ENCODE peak calls at places on chromosomes 2 and 18, in four cellular contexts. One of them, this sample, is unnamed.

GRCh38 chr2:234869969-234870368 is 81.8 kb upstream of the SH3BP4 start:
- DNase-seq in neural progenitor cell: no peak
- DNase-seq in PC-3: no peak
- DNase-seq in OCI-LY7: no peak
- DNase-seq in this sample: no peak

GRCh38 chr2:198314559-198315153 is 510.3 kb downstream of the PLCL1 start:
- DNase-seq in neural progenitor cell: peak; percentile 71
- DNase-seq in PC-3: peak; percentile 57
- DNase-seq in OCI-LY7: peak; percentile 82
- DNase-seq in this sample: peak; percentile 68

GRCh38 chr2:54642684-54643430 is 80.6 kb upstream of the EML6 start:
- DNase-seq in neural progenitor cell: no peak
- DNase-seq in PC-3: no peak
- DNase-seq in OCI-LY7: no peak
- DNase-seq in this sample: no peak

GRCh38 chr2:163077241-163077640 is 238.7 kb upstream of the KCNH7 start:
- DNase-seq in neural progenitor cell: peak; percentile 43
- DNase-seq in PC-3: no peak
- DNase-seq in OCI-LY7: no peak
- DNase-seq in this sample: no peak

GRCh38 chr18:45106331-45106774 is 425.7 kb downstream of the SETBP1 start:
- DNase-seq in neural progenitor cell: no peak
- DNase-seq in PC-3: peak; percentile 3
- DNase-seq in OCI-LY7: peak; percentile 76
- DNase-seq in this sample: no peak

GRCh38 chr2:24886640-24887324 is 33.3 kb downstream of the ADCY3 start:
- DNase-seq in neural progenitor cell: no peak
- DNase-seq in PC-3: no peak
- DNase-seq in OCI-LY7: no peak
- DNase-seq in this sample: no peak

GRCh38 chr2:48961009-48961408 is 193.3 kb downstream of the FSHR start:
- DNase-seq in neural progenitor cell: no peak
- DNase-seq in PC-3: no peak
- DNase-seq in OCI-LY7: no peak
- DNase-seq in this sample: no peak

GRCh38 chr2:98730053-98730850 is 680 bp downstream of the MGAT4A start:
- DNase-seq in neural progenitor cell: peak; percentile 58
- DNase-seq in PC-3: peak; percentile 53
- DNase-seq in OCI-LY7: peak; percentile 74
- DNase-seq in this sample: peak; percentile 55

GRCh38 chr2:58240938-58241755 is at the start of gene FANCL:
- DNase-seq in neural progenitor cell: peak; percentile 94
- DNase-seq in PC-3: peak; percentile 90
- DNase-seq in OCI-LY7: peak; percentile 90
- DNase-seq in this sample: peak; percentile 95

GRCh38 chr2:164642946-164643555 is 21.8 kb upstream of the GRB14 start:
- DNase-seq in neural progenitor cell: no peak
- DNase-seq in PC-3: no peak
- DNase-seq in OCI-LY7: no peak
- DNase-seq in this sample: no peak

GRCh38 chr2:197889041-197889440 is 84.6 kb downstream of the PLCL1 start:
- DNase-seq in neural progenitor cell: peak; percentile 49
- DNase-seq in PC-3: no peak
- DNase-seq in OCI-LY7: peak; percentile 50
- DNase-seq in this sample: no peak

GRCh38 chr2:226773291-226773690 is 26.3 kb downstream of the IRS1 start:
- DNase-seq in neural progenitor cell: no peak
- DNase-seq in PC-3: no peak
- DNase-seq in OCI-LY7: no peak
- DNase-seq in this sample: no peak

GRCh38 chr2:154555700-154556099 is 142.8 kb upstream of the KCNJ3 start:
- DNase-seq in neural progenitor cell: no peak
- DNase-seq in PC-3: no peak
- DNase-seq in OCI-LY7: no peak
- DNase-seq in this sample: no peak

GRCh38 chr2:64326578-64327050 is 127.3 kb upstream of the LGALSL start:
- DNase-seq in neural progenitor cell: no peak
- DNase-seq in PC-3: no peak
- DNase-seq in OCI-LY7: no peak
- DNase-seq in this sample: no peak

GRCh38 chr18:80252136-80252535 is 4.8 kb upstream of the PARD6G start:
- DNase-seq in neural progenitor cell: no peak
- DNase-seq in PC-3: peak; percentile 25
- DNase-seq in OCI-LY7: no peak
- DNase-seq in this sample: peak; percentile 3

GRCh38 chr2:207505180-207505579 is 24.6 kb upstream of the CREB1 start:
- DNase-seq in neural progenitor cell: peak; percentile 79
- DNase-seq in PC-3: no peak
- DNase-seq in OCI-LY7: no peak
- DNase-seq in this sample: no peak

GRCh38 chr18:54766631-54767030 is 61.6 kb upstream of the RAB27B start:
- DNase-seq in neural progenitor cell: no peak
- DNase-seq in PC-3: peak; percentile 75
- DNase-seq in OCI-LY7: no peak
- DNase-seq in this sample: no peak

GRCh38 chr2:170744248-170745002 is 25.8 kb upstream of the ERICH2 start:
- DNase-seq in neural progenitor cell: no peak
- DNase-seq in PC-3: no peak
- DNase-seq in OCI-LY7: no peak
- DNase-seq in this sample: peak; percentile 51

GRCh38 chr2:170742896-170743529 is 27.2 kb upstream of the ERICH2 start:
- DNase-seq in neural progenitor cell: no peak
- DNase-seq in PC-3: no peak
- DNase-seq in OCI-LY7: no peak
- DNase-seq in this sample: no peak

GRCh38 chr2:170743530-170744239 is 26.5 kb upstream of the ERICH2 start:
- DNase-seq in neural progenitor cell: no peak
- DNase-seq in PC-3: no peak
- DNase-seq in OCI-LY7: no peak
- DNase-seq in this sample: peak; percentile 63

GRCh38 chr2:170745263-170745662 is 24.9 kb upstream of the ERICH2 start:
- DNase-seq in neural progenitor cell: no peak
- DNase-seq in PC-3: no peak
- DNase-seq in OCI-LY7: no peak
- DNase-seq in this sample: no peak

DNA sequence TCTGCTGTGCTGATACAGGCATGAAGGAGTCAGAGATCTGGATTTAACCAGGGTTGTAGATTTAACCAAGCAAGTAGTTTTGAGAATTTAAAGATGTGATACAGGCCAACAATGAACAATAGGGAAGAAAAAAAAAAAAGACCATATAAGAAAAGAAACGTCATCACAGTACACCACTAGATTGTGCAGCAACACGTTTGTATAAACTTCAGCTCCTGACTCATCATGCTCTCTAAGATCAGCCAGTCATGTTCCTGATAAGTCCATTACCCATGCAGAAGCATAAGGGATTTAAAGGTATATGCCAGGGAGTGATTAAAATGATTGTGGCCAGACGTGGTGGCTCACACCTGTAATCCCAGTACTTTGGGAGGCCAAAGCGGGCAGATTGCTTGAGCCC is 22.3 kb upstream of the ERICH2 start:
- DNase-seq in neural progenitor cell: no peak
- DNase-seq in PC-3: peak; percentile 76
- DNase-seq in OCI-LY7: no peak
- DNase-seq in this sample: peak; percentile 46
- H2AFZ ChIP-seq in neural progenitor cell: no peak overlapping the region
- H2AFZ ChIP-seq in PC-3: peak overlapping the region; percentile 32
- H2AFZ ChIP-seq in OCI-LY7: no peak overlapping the region
- H2AFZ ChIP-seq in this sample: peak overlapping the region; percentile 45

GRCh38 chr2:14232212-14232611 is 400.3 kb upstream of the LRATD1 start:
- DNase-seq in neural progenitor cell: peak; percentile 59
- DNase-seq in PC-3: no peak
- DNase-seq in OCI-LY7: no peak
- DNase-seq in this sample: no peak
- H3K4me2 ChIP-seq in neural progenitor cell: peak overlapping the region; percentile 48
- H3K4me2 ChIP-seq in PC-3: no peak overlapping the region
- H3K4me2 ChIP-seq in OCI-LY7: no peak overlapping the region
- H3K4me2 ChIP-seq in this sample: no peak overlapping the region

GRCh38 chr2:72917138-72917874 is at the start of gene EMX1:
- DNase-seq in neural progenitor cell: peak; percentile 92
- DNase-seq in PC-3: peak; percentile 71
- DNase-seq in OCI-LY7: peak; percentile 35
- DNase-seq in this sample: peak; percentile 81
- TF ChIP-seq EZH2phosphoT487 in neural progenitor cell: no peak
- TF ChIP-seq EZH2phosphoT487 in PC-3: no peak
- TF ChIP-seq EZH2phosphoT487 in OCI-LY7: no peak
- TF ChIP-seq EZH2phosphoT487 in this sample: peak; percentile 37

DNA sequence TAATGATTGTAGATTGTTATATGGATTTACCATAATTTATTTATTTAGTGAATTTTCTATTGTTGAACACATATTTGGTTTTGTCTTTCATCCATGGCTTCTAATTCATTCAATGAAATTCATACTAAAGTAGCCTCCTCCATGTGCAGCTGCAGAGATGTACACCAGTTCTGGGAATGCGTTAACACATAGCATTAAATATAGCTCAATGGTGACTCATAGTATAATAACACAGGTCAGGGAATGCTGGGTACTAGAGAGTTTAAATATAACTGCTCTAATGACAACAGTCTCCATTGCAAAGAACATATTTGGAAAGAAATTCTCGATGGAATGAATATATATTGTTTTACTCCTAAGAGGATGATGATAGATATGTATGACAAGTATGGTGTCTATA is 1190.2 kb upstream of the NRXN1 start:
- DNase-seq in neural progenitor cell: no peak
- DNase-seq in PC-3: peak; percentile 5
- DNase-seq in OCI-LY7: no peak
- DNase-seq in this sample: no peak
- H2AFZ ChIP-seq in neural progenitor cell: no peak overlapping the region
- H2AFZ ChIP-seq in PC-3: no peak overlapping the region
- H2AFZ ChIP-seq in OCI-LY7: no peak overlapping the region
- H2AFZ ChIP-seq in this sample: no peak overlapping the region

GRCh38 chr2:36568533-36569246 is 29.3 kb downstream of the FEZ2 start:
- DNase-seq in neural progenitor cell: no peak
- DNase-seq in PC-3: peak; percentile 94
- DNase-seq in OCI-LY7: no peak
- DNase-seq in this sample: no peak

GRCh38 chr2:36566887-36567286 is 31.1 kb downstream of the FEZ2 start:
- DNase-seq in neural progenitor cell: no peak
- DNase-seq in PC-3: peak; percentile 21
- DNase-seq in OCI-LY7: no peak
- DNase-seq in this sample: no peak

GRCh38 chr2:36569267-36569860 is 28.6 kb downstream of the FEZ2 start:
- DNase-seq in neural progenitor cell: no peak
- DNase-seq in PC-3: peak; percentile 34
- DNase-seq in OCI-LY7: no peak
- DNase-seq in this sample: no peak

GRCh38 chr2:36565712-36566111 is 32.3 kb downstream of the FEZ2 start:
- DNase-seq in neural progenitor cell: no peak
- DNase-seq in PC-3: no peak
- DNase-seq in OCI-LY7: no peak
- DNase-seq in this sample: no peak

GRCh38 chr2:36567711-36568408 is 30.1 kb downstream of the FEZ2 start:
- DNase-seq in neural progenitor cell: no peak
- DNase-seq in PC-3: peak; percentile 63
- DNase-seq in OCI-LY7: no peak
- DNase-seq in this sample: no peak
- H3K4me2 ChIP-seq in neural progenitor cell: no peak overlapping the region
- H3K4me2 ChIP-seq in PC-3: peak overlapping the region; percentile 82
- H3K4me2 ChIP-seq in OCI-LY7: no peak overlapping the region
- H3K4me2 ChIP-seq in this sample: no peak overlapping the region

GRCh38 chr2:46331099-46331766 is 34.0 kb downstream of the EPAS1 start:
- DNase-seq in neural progenitor cell: no peak
- DNase-seq in PC-3: no peak
- DNase-seq in OCI-LY7: no peak
- DNase-seq in this sample: peak; percentile 49
- TF ChIP-seq EZH2phosphoT487 in neural progenitor cell: no peak
- TF ChIP-seq EZH2phosphoT487 in PC-3: no peak
- TF ChIP-seq EZH2phosphoT487 in OCI-LY7: no peak
- TF ChIP-seq EZH2phosphoT487 in this sample: no peak

DNA sequence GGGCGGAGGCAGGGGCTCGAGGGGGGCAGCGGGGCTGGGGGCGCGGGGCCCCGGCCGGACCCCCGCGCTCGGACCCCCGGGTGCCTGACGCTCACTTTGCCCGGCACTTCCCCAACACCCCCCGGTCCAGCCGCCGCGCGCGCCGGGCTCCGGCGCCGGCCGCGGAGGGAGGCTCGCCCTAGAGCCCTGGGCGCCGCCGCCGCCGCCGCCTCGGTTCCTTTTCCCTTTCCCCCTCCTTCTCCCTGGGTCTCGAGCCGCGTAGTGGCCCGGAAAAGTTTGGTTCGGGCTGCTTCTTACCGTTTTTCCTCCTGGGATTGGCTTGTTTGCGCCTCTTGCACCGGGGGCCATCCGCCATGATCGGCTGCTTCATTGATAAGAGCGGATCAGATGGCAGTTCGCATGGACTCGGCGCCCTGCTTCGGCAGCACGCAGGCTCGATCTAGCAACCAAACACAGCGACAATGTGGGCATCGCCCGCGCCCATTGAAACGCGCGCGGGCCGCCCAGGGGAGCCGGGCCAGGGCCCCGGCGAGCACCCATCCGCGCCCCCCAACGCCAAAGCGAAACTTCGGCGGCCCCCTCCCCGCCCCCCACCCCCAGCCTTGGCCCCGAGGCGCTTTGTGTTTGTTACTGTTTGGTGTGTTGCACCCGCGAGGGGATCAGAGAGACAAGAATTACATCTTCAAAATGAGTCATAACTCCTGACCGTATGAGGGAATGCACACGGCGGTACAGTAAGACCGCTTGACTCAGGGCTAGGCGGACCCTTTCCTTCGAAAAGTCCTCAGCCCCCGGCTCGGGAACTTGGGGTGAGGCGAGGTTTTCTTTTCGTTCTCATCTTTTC is 2.7 kb downstream of the ZEB2 start:
- DNase-seq in neural progenitor cell: peak; percentile 67
- DNase-seq in PC-3: peak; percentile 43
- DNase-seq in OCI-LY7: peak; percentile 64
- DNase-seq in this sample: peak; percentile 76
- H2AFZ ChIP-seq in neural progenitor cell: no peak overlapping the region
- H2AFZ ChIP-seq in PC-3: peak overlapping the region; percentile 65
- H2AFZ ChIP-seq in OCI-LY7: peak overlapping the region; percentile 41
- H2AFZ ChIP-seq in this sample: peak overlapping the region; percentile 46

DNA sequence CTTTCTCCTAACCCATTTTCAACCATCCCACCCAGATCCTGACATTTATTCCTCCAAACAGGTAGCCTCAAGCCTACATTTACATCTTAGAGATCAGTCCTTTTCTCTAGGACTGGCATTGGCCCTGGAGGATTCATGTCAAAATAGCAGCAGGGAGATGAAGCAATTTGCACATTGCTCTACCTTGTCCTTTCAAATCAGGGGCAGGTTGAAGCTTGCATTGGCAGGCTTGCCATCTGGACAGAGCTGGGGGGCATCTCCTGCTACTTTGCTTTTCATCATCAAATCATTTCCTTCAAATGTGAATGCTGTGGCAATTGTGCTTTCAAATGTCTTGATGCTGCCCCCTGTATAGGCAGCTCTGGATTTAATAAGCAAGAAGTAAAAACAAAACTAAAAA is 47.7 kb downstream of the KIF5C start:
- DNase-seq in neural progenitor cell: no peak
- DNase-seq in PC-3: no peak
- DNase-seq in OCI-LY7: no peak
- DNase-seq in this sample: no peak
- H3K4me2 ChIP-seq in neural progenitor cell: no peak overlapping the region
- H3K4me2 ChIP-seq in PC-3: no peak overlapping the region
- H3K4me2 ChIP-seq in OCI-LY7: no peak overlapping the region
- H3K4me2 ChIP-seq in this sample: no peak overlapping the region